ENCODE peak calls at places on chromosomes 4 and X, in six cellular contexts. P, V, Z, U, Y and G are unnamed samples.

GRCh38 chr4:15695764-15696163 is 7.1 kb upstream of the BST1 start:
- DNase-seq in P (no peak), V (no peak), Z (no peak), U (no peak), Y (no peak), G (no peak)

GRCh38 chr4:15423285-15423711 is 4.5 kb upstream of the C1QTNF7 start:
- DNase-seq in P (no peak), V (no peak), Z (no peak), U (no peak), Y (no peak), G (no peak)

GRCh38 chrX:66074920-66075879 is 35.3 kb upstream of the VSIG4 start:
- DNase-seq in P (peak; percentile 28), V (no peak), Z (no peak), U (no peak), Y (no peak), G (no peak)

GRCh38 chrX:24395775-24396174 is 35.3 kb downstream of the SUPT20HL1 start:
- DNase-seq in P (peak; percentile 54), V (peak; percentile 84), Z (peak; percentile 66), U (peak; percentile 22), Y (peak; percentile 65), G (peak; percentile 75)

GRCh38 chrX:13717697-13718483 is 16.5 kb downstream of the TRAPPC2 start:
- DNase-seq in P (no peak), V (peak; percentile 23), Z (no peak), U (no peak), Y (no peak), G (no peak)

GRCh38 chr4:183443609-183444148 is 757 bp upstream of the CDKN2AIP start:
- DNase-seq in P (peak; percentile 66), V (peak; percentile 64), Z (no peak), U (no peak), Y (peak; percentile 76), G (peak; percentile 35)

GRCh38 chr4:159105761-159106243 is 2.9 kb downstream of the RAPGEF2 start:
- DNase-seq in P (peak; percentile 59), V (peak; percentile 66), Z (no peak), U (no peak), Y (no peak), G (no peak)

GRCh38 chr4:133081246-133081645 is 67.8 kb upstream of the PCDH10 start:
- DNase-seq in P (no peak), V (peak; percentile 4), Z (no peak), U (no peak), Y (no peak), G (peak; percentile 9)

GRCh38 chr4:85681194-85681803 is 206.3 kb downstream of the ARHGAP24 start:
- DNase-seq in P (peak; percentile 43), V (peak; percentile 99), Z (no peak), U (no peak), Y (no peak), G (no peak)

GRCh38 chr4:37780444-37781133 is 45.9 kb upstream of the PGM2 start:
- DNase-seq in P (no peak), V (peak; percentile 72), Z (no peak), U (no peak), Y (no peak), G (no peak)

GRCh38 chr4:10783351-10783750 is 98.8 kb upstream of the CLNK start:
- DNase-seq in P (no peak), V (peak; percentile 76), Z (no peak), U (no peak), Y (no peak), G (no peak)

GRCh38 chrX:154058207-154058997 is 38.7 kb upstream of the IRAK1 start:
- DNase-seq in P (no peak), V (no peak), Z (no peak), U (no peak), Y (no peak), G (no peak)